ENCODE peak calls at places on chromosomes 1 and 21, in ten cellular contexts. One of them, this sample, is unnamed.

GRCh38 chr1:48803474-48803873 is 26.8 kb upstream of the BEND5 start:
- DNase-seq in amygdala: no peak
- DNase-seq in pons: no peak
- DNase-seq in NCI-H748 treated with DMSO at 0.1 percent for 48 hours: no peak
- DNase-seq in skeletal muscle cell: no peak
- DNase-seq in T-helper 9 cell: no peak
- DNase-seq in choroid plexus epithelial cell: no peak
- DNase-seq in NCI-H2029: no peak
- DNase-seq in lower lobe of right lung: no peak
- DNase-seq in LoVo: no peak
- DNase-seq in this sample: no peak

GRCh38 chr1:223761416-223761815 is 49.1 kb downstream of the CAPN2 start:
- DNase-seq in amygdala: no peak
- DNase-seq in pons: no peak
- DNase-seq in NCI-H748 treated with DMSO at 0.1 percent for 48 hours: no peak
- DNase-seq in skeletal muscle cell: no peak
- DNase-seq in T-helper 9 cell: no peak
- DNase-seq in choroid plexus epithelial cell: peak
- DNase-seq in NCI-H2029: no peak
- DNase-seq in lower lobe of right lung: no peak
- DNase-seq in LoVo: no peak
- DNase-seq in this sample: no peak

GRCh38 chr1:7912145-7912544 is 28.5 kb downstream of the TNFRSF9 start:
- DNase-seq in amygdala: no peak
- DNase-seq in pons: no peak
- DNase-seq in NCI-H748 treated with DMSO at 0.1 percent for 48 hours: no peak
- DNase-seq in skeletal muscle cell: no peak
- DNase-seq in T-helper 9 cell: no peak
- DNase-seq in choroid plexus epithelial cell: no peak
- DNase-seq in NCI-H2029: no peak
- DNase-seq in lower lobe of right lung: no peak
- DNase-seq in LoVo: no peak
- DNase-seq in this sample: no peak

GRCh38 chr1:181133969-181134418 is 45.5 kb downstream of the IER5 start:
- DNase-seq in amygdala: no peak
- DNase-seq in pons: no peak
- DNase-seq in NCI-H748 treated with DMSO at 0.1 percent for 48 hours: no peak
- DNase-seq in skeletal muscle cell: no peak
- DNase-seq in T-helper 9 cell: no peak
- DNase-seq in choroid plexus epithelial cell: no peak
- DNase-seq in NCI-H2029: no peak
- DNase-seq in lower lobe of right lung: no peak
- DNase-seq in LoVo: no peak
- DNase-seq in this sample: no peak

GRCh38 chr1:9655127-9655723 is 3.7 kb downstream of the PIK3CD start:
- DNase-seq in amygdala: no peak
- DNase-seq in pons: no peak
- DNase-seq in NCI-H748 treated with DMSO at 0.1 percent for 48 hours: no peak
- DNase-seq in skeletal muscle cell: no peak
- DNase-seq in T-helper 9 cell: no peak
- DNase-seq in choroid plexus epithelial cell: no peak
- DNase-seq in NCI-H2029: no peak
- DNase-seq in lower lobe of right lung: no peak
- DNase-seq in LoVo: no peak
- DNase-seq in this sample: no peak

GRCh38 chr21:33866851-33867250 is 48.8 kb downstream of the ATP5PO start:
- DNase-seq in amygdala: no peak
- DNase-seq in pons: no peak
- DNase-seq in NCI-H748 treated with DMSO at 0.1 percent for 48 hours: no peak
- DNase-seq in skeletal muscle cell: no peak
- DNase-seq in T-helper 9 cell: no peak
- DNase-seq in choroid plexus epithelial cell: no peak
- DNase-seq in NCI-H2029: no peak
- DNase-seq in lower lobe of right lung: no peak
- DNase-seq in LoVo: no peak
- DNase-seq in this sample: no peak

GRCh38 chr1:222914861-222915632 is 100.2 kb downstream of the DISP1 start:
- DNase-seq in amygdala: no peak
- DNase-seq in pons: no peak
- DNase-seq in NCI-H748 treated with DMSO at 0.1 percent for 48 hours: no peak
- DNase-seq in skeletal muscle cell: peak
- DNase-seq in T-helper 9 cell: no peak
- DNase-seq in choroid plexus epithelial cell: peak
- DNase-seq in NCI-H2029: no peak
- DNase-seq in lower lobe of right lung: no peak
- DNase-seq in LoVo: no peak
- DNase-seq in this sample: no peak

GRCh38 chr1:240441684-240442083 is 170.3 kb downstream of the GREM2 start:
- DNase-seq in amygdala: no peak
- DNase-seq in pons: no peak
- DNase-seq in NCI-H748 treated with DMSO at 0.1 percent for 48 hours: no peak
- DNase-seq in skeletal muscle cell: no peak
- DNase-seq in T-helper 9 cell: no peak
- DNase-seq in choroid plexus epithelial cell: no peak
- DNase-seq in NCI-H2029: no peak
- DNase-seq in lower lobe of right lung: no peak
- DNase-seq in LoVo: peak
- DNase-seq in this sample: no peak

GRCh38 chr1:22696610-22697009 is 14.0 kb upstream of the EPHB2 start:
- DNase-seq in amygdala: no peak
- DNase-seq in pons: no peak
- DNase-seq in NCI-H748 treated with DMSO at 0.1 percent for 48 hours: no peak
- DNase-seq in skeletal muscle cell: no peak
- DNase-seq in T-helper 9 cell: no peak
- DNase-seq in choroid plexus epithelial cell: no peak
- DNase-seq in NCI-H2029: no peak
- DNase-seq in lower lobe of right lung: no peak
- DNase-seq in LoVo: no peak
- DNase-seq in this sample: no peak

GRCh38 chr1:67937651-67938050 is 104.4 kb upstream of the GNG12 start:
- DNase-seq in amygdala: no peak
- DNase-seq in pons: no peak
- DNase-seq in NCI-H748 treated with DMSO at 0.1 percent for 48 hours: no peak
- DNase-seq in skeletal muscle cell: peak
- DNase-seq in T-helper 9 cell: no peak
- DNase-seq in choroid plexus epithelial cell: peak
- DNase-seq in NCI-H2029: no peak
- DNase-seq in lower lobe of right lung: no peak
- DNase-seq in LoVo: no peak
- DNase-seq in this sample: no peak

GRCh38 chr1:21232044-21232443 is 55.3 kb upstream of the EIF4G3 start:
- DNase-seq in amygdala: no peak
- DNase-seq in pons: peak
- DNase-seq in NCI-H748 treated with DMSO at 0.1 percent for 48 hours: peak
- DNase-seq in skeletal muscle cell: no peak
- DNase-seq in T-helper 9 cell: peak
- DNase-seq in choroid plexus epithelial cell: peak
- DNase-seq in NCI-H2029: peak
- DNase-seq in lower lobe of right lung: no peak
- DNase-seq in LoVo: peak
- DNase-seq in this sample: peak

GRCh38 chr1:109432336-109432735 is 6.1 kb upstream of the PSMA5 start:
- DNase-seq in amygdala: no peak
- DNase-seq in pons: no peak
- DNase-seq in NCI-H748 treated with DMSO at 0.1 percent for 48 hours: no peak
- DNase-seq in skeletal muscle cell: no peak
- DNase-seq in T-helper 9 cell: no peak
- DNase-seq in choroid plexus epithelial cell: no peak
- DNase-seq in NCI-H2029: no peak
- DNase-seq in lower lobe of right lung: no peak
- DNase-seq in LoVo: no peak
- DNase-seq in this sample: no peak

GRCh38 chr1:41343790-41344679 is 17.2 kb upstream of the FOXO6 start:
- DNase-seq in amygdala: no peak
- DNase-seq in pons: no peak
- DNase-seq in NCI-H748 treated with DMSO at 0.1 percent for 48 hours: no peak
- DNase-seq in skeletal muscle cell: no peak
- DNase-seq in T-helper 9 cell: no peak
- DNase-seq in choroid plexus epithelial cell: no peak
- DNase-seq in NCI-H2029: no peak
- DNase-seq in lower lobe of right lung: no peak
- DNase-seq in LoVo: no peak
- DNase-seq in this sample: no peak

GRCh38 chr1:21594935-21595897 is 73.9 kb downstream of the RAP1GAP start:
- DNase-seq in amygdala: no peak
- DNase-seq in pons: peak
- DNase-seq in NCI-H748 treated with DMSO at 0.1 percent for 48 hours: no peak
- DNase-seq in skeletal muscle cell: no peak
- DNase-seq in T-helper 9 cell: peak
- DNase-seq in choroid plexus epithelial cell: peak
- DNase-seq in NCI-H2029: peak
- DNase-seq in lower lobe of right lung: peak
- DNase-seq in LoVo: no peak
- DNase-seq in this sample: peak

GRCh38 chr21:38912789-38913119 is 107.0 kb downstream of the ETS2 start:
- DNase-seq in amygdala: no peak
- DNase-seq in pons: no peak
- DNase-seq in NCI-H748 treated with DMSO at 0.1 percent for 48 hours: no peak
- DNase-seq in skeletal muscle cell: no peak
- DNase-seq in T-helper 9 cell: no peak
- DNase-seq in choroid plexus epithelial cell: no peak
- DNase-seq in NCI-H2029: no peak
- DNase-seq in lower lobe of right lung: no peak
- DNase-seq in LoVo: no peak
- DNase-seq in this sample: no peak

GRCh38 chr1:247103777-247104591 is at the start of gene ZNF669:
- DNase-seq in amygdala: peak
- DNase-seq in pons: peak
- DNase-seq in NCI-H748 treated with DMSO at 0.1 percent for 48 hours: peak
- DNase-seq in skeletal muscle cell: peak
- DNase-seq in T-helper 9 cell: peak
- DNase-seq in choroid plexus epithelial cell: peak
- DNase-seq in NCI-H2029: peak
- DNase-seq in lower lobe of right lung: peak
- DNase-seq in LoVo: peak
- DNase-seq in this sample: peak

GRCh38 chr1:5109652-5110051 is 455.2 kb downstream of the AJAP1 start:
- DNase-seq in amygdala: no peak
- DNase-seq in pons: no peak
- DNase-seq in NCI-H748 treated with DMSO at 0.1 percent for 48 hours: peak
- DNase-seq in skeletal muscle cell: no peak
- DNase-seq in T-helper 9 cell: no peak
- DNase-seq in choroid plexus epithelial cell: no peak
- DNase-seq in NCI-H2029: no peak
- DNase-seq in lower lobe of right lung: no peak
- DNase-seq in LoVo: no peak
- DNase-seq in this sample: no peak

GRCh38 chr1:23613191-23614126 is 54.2 kb upstream of the ID3 start:
- DNase-seq in amygdala: no peak
- DNase-seq in pons: no peak
- DNase-seq in NCI-H748 treated with DMSO at 0.1 percent for 48 hours: no peak
- DNase-seq in skeletal muscle cell: no peak
- DNase-seq in T-helper 9 cell: no peak
- DNase-seq in choroid plexus epithelial cell: no peak
- DNase-seq in NCI-H2029: no peak
- DNase-seq in lower lobe of right lung: no peak
- DNase-seq in LoVo: no peak
- DNase-seq in this sample: no peak

GRCh38 chr1:29827801-29828525 is 591.6 kb downstream of the PTPRU start:
- DNase-seq in amygdala: no peak
- DNase-seq in pons: no peak
- DNase-seq in NCI-H748 treated with DMSO at 0.1 percent for 48 hours: no peak
- DNase-seq in skeletal muscle cell: no peak
- DNase-seq in T-helper 9 cell: no peak
- DNase-seq in choroid plexus epithelial cell: no peak
- DNase-seq in NCI-H2029: no peak
- DNase-seq in lower lobe of right lung: peak
- DNase-seq in LoVo: no peak
- DNase-seq in this sample: no peak

GRCh38 chr1:102742426-102742825 is 365.9 kb downstream of the COL11A1 start:
- DNase-seq in amygdala: no peak
- DNase-seq in pons: no peak
- DNase-seq in NCI-H748 treated with DMSO at 0.1 percent for 48 hours: no peak
- DNase-seq in skeletal muscle cell: no peak
- DNase-seq in T-helper 9 cell: no peak
- DNase-seq in choroid plexus epithelial cell: peak
- DNase-seq in NCI-H2029: no peak
- DNase-seq in lower lobe of right lung: no peak
- DNase-seq in LoVo: no peak
- DNase-seq in this sample: no peak

GRCh38 chr21:45615145-45615711 is 28.3 kb upstream of the PCBP3 start:
- DNase-seq in amygdala: no peak
- DNase-seq in pons: no peak
- DNase-seq in NCI-H748 treated with DMSO at 0.1 percent for 48 hours: peak
- DNase-seq in skeletal muscle cell: peak
- DNase-seq in T-helper 9 cell: peak
- DNase-seq in choroid plexus epithelial cell: no peak
- DNase-seq in NCI-H2029: no peak
- DNase-seq in lower lobe of right lung: no peak
- DNase-seq in LoVo: no peak
- DNase-seq in this sample: no peak

GRCh38 chr1:10537082-10537766 is 62.5 kb downstream of the PEX14 start:
- DNase-seq in amygdala: no peak
- DNase-seq in pons: no peak
- DNase-seq in NCI-H748 treated with DMSO at 0.1 percent for 48 hours: peak
- DNase-seq in skeletal muscle cell: no peak
- DNase-seq in T-helper 9 cell: no peak
- DNase-seq in choroid plexus epithelial cell: no peak
- DNase-seq in NCI-H2029: peak
- DNase-seq in lower lobe of right lung: no peak
- DNase-seq in LoVo: no peak
- DNase-seq in this sample: no peak

GRCh38 chr1:19949016-19949415 is 25.6 kb upstream of the PLA2G2E start:
- DNase-seq in amygdala: no peak
- DNase-seq in pons: no peak
- DNase-seq in NCI-H748 treated with DMSO at 0.1 percent for 48 hours: no peak
- DNase-seq in skeletal muscle cell: peak
- DNase-seq in T-helper 9 cell: no peak
- DNase-seq in choroid plexus epithelial cell: peak
- DNase-seq in NCI-H2029: no peak
- DNase-seq in lower lobe of right lung: no peak
- DNase-seq in LoVo: peak
- DNase-seq in this sample: no peak

GRCh38 chr1:47986741-47987140 is 10.4 kb downstream of the TRABD2B start:
- DNase-seq in amygdala: no peak
- DNase-seq in pons: no peak
- DNase-seq in NCI-H748 treated with DMSO at 0.1 percent for 48 hours: no peak
- DNase-seq in skeletal muscle cell: no peak
- DNase-seq in T-helper 9 cell: no peak
- DNase-seq in choroid plexus epithelial cell: peak
- DNase-seq in NCI-H2029: no peak
- DNase-seq in lower lobe of right lung: no peak
- DNase-seq in LoVo: no peak
- DNase-seq in this sample: no peak

GRCh38 chr1:246748867-246749266 is 24.7 kb downstream of the SCCPDH start:
- DNase-seq in amygdala: no peak
- DNase-seq in pons: no peak
- DNase-seq in NCI-H748 treated with DMSO at 0.1 percent for 48 hours: peak
- DNase-seq in skeletal muscle cell: no peak
- DNase-seq in T-helper 9 cell: no peak
- DNase-seq in choroid plexus epithelial cell: peak
- DNase-seq in NCI-H2029: no peak
- DNase-seq in lower lobe of right lung: no peak
- DNase-seq in LoVo: no peak
- DNase-seq in this sample: no peak

GRCh38 chr21:25658427-25658980 is 19.4 kb downstream of the JAM2 start:
- DNase-seq in amygdala: no peak
- DNase-seq in pons: no peak
- DNase-seq in NCI-H748 treated with DMSO at 0.1 percent for 48 hours: no peak
- DNase-seq in skeletal muscle cell: no peak
- DNase-seq in T-helper 9 cell: no peak
- DNase-seq in choroid plexus epithelial cell: no peak
- DNase-seq in NCI-H2029: no peak
- DNase-seq in lower lobe of right lung: no peak
- DNase-seq in LoVo: no peak
- DNase-seq in this sample: no peak

GRCh38 chr1:157162345-157162744 is 24.1 kb upstream of the ETV3 start:
- DNase-seq in amygdala: no peak
- DNase-seq in pons: no peak
- DNase-seq in NCI-H748 treated with DMSO at 0.1 percent for 48 hours: no peak
- DNase-seq in skeletal muscle cell: no peak
- DNase-seq in T-helper 9 cell: no peak
- DNase-seq in choroid plexus epithelial cell: peak
- DNase-seq in NCI-H2029: no peak
- DNase-seq in lower lobe of right lung: no peak
- DNase-seq in LoVo: no peak
- DNase-seq in this sample: no peak